ENCODE peak calls at places on chromosomes 5 and 9, in eight cellular contexts. One of them, this sample, is unnamed.
A peak's percentile ranks its signal among the peaks of the same experiment; 100 is the strongest.

GRCh38 chr9:92725266-92725545 is 39.4 kb downstream of the BICD2 start:
- DNase-seq in RWPE2: no peak
- DNase-seq in heart right ventricle: no peak
- DNase-seq in H9: peak; percentile 18
- DNase-seq in A549: no peak
- DNase-seq in tibial nerve: no peak
- DNase-seq in uterus: no peak
- DNase-seq in right cardiac atrium: no peak
- DNase-seq in this sample: no peak

GRCh38 chr5:55226027-55226933 is 835 bp downstream of the MCIDAS start:
- DNase-seq in RWPE2: peak; percentile 89
- DNase-seq in heart right ventricle: peak; percentile 33
- DNase-seq in H9: peak; percentile 87
- DNase-seq in A549: peak; percentile 92
- DNase-seq in tibial nerve: no peak
- DNase-seq in uterus: no peak
- DNase-seq in right cardiac atrium: peak; percentile 52
- DNase-seq in this sample: peak; percentile 89

GRCh38 chr9:99471033-99471432 is 249.0 kb downstream of the SEC61B start:
- DNase-seq in RWPE2: no peak
- DNase-seq in heart right ventricle: no peak
- DNase-seq in H9: no peak
- DNase-seq in A549: no peak
- DNase-seq in tibial nerve: no peak
- DNase-seq in uterus: no peak
- DNase-seq in right cardiac atrium: no peak
- DNase-seq in this sample: no peak

GRCh38 chr9:32413424-32413823 is 29.0 kb downstream of the ACO1 start:
- DNase-seq in RWPE2: no peak
- DNase-seq in heart right ventricle: no peak
- DNase-seq in H9: no peak
- DNase-seq in A549: no peak
- DNase-seq in tibial nerve: no peak
- DNase-seq in uterus: no peak
- DNase-seq in right cardiac atrium: no peak
- DNase-seq in this sample: no peak

GRCh38 chr5:80686757-80687156 is 32.0 kb upstream of the DHFR start:
- DNase-seq in RWPE2: no peak
- DNase-seq in heart right ventricle: no peak
- DNase-seq in H9: no peak
- DNase-seq in A549: no peak
- DNase-seq in tibial nerve: no peak
- DNase-seq in uterus: no peak
- DNase-seq in right cardiac atrium: no peak
- DNase-seq in this sample: peak; percentile 48

GRCh38 chr9:135034106-135034505 is 53.4 kb upstream of the OLFM1 start:
- DNase-seq in RWPE2: peak; percentile 24
- DNase-seq in heart right ventricle: no peak
- DNase-seq in H9: peak; percentile 12
- DNase-seq in A549: no peak
- DNase-seq in tibial nerve: no peak
- DNase-seq in uterus: no peak
- DNase-seq in right cardiac atrium: no peak
- DNase-seq in this sample: no peak

GRCh38 chr5:177003649-177004048 is 2.9 kb downstream of the UIMC1 start:
- DNase-seq in RWPE2: no peak
- DNase-seq in heart right ventricle: no peak
- DNase-seq in H9: no peak
- DNase-seq in A549: no peak
- DNase-seq in tibial nerve: no peak
- DNase-seq in uterus: no peak
- DNase-seq in right cardiac atrium: no peak
- DNase-seq in this sample: no peak

GRCh38 chr5:97044057-97044456 is 98.4 kb downstream of the LIX1 start:
- DNase-seq in RWPE2: no peak
- DNase-seq in heart right ventricle: peak; percentile 16
- DNase-seq in H9: peak; percentile 84
- DNase-seq in A549: no peak
- DNase-seq in tibial nerve: no peak
- DNase-seq in uterus: peak; percentile 19
- DNase-seq in right cardiac atrium: peak; percentile 51
- DNase-seq in this sample: peak; percentile 27

GRCh38 chr5:32330126-32330971 is 17.6 kb upstream of the MTMR12 start:
- DNase-seq in RWPE2: no peak
- DNase-seq in heart right ventricle: no peak
- DNase-seq in H9: no peak
- DNase-seq in A549: no peak
- DNase-seq in tibial nerve: no peak
- DNase-seq in uterus: no peak
- DNase-seq in right cardiac atrium: peak; percentile 48
- DNase-seq in this sample: no peak

GRCh38 chr9:134858051-134858841 is 22.4 kb upstream of the FCN2 start:
- DNase-seq in RWPE2: no peak
- DNase-seq in heart right ventricle: no peak
- DNase-seq in H9: peak; percentile 31
- DNase-seq in A549: peak; percentile 30
- DNase-seq in tibial nerve: no peak
- DNase-seq in uterus: no peak
- DNase-seq in right cardiac atrium: no peak
- DNase-seq in this sample: peak; percentile 8

GRCh38 chr5:1293416-1293996 is 1.4 kb downstream of the TERT start:
- DNase-seq in RWPE2: no peak
- DNase-seq in heart right ventricle: no peak
- DNase-seq in H9: peak; percentile 27
- DNase-seq in A549: no peak
- DNase-seq in tibial nerve: no peak
- DNase-seq in uterus: no peak
- DNase-seq in right cardiac atrium: no peak
- DNase-seq in this sample: no peak

GRCh38 chr9:27870404-27870803 is 297.1 kb upstream of the C9orf72 start:
- DNase-seq in RWPE2: no peak
- DNase-seq in heart right ventricle: no peak
- DNase-seq in H9: no peak
- DNase-seq in A549: no peak
- DNase-seq in tibial nerve: no peak
- DNase-seq in uterus: no peak
- DNase-seq in right cardiac atrium: no peak
- DNase-seq in this sample: no peak

GRCh38 chr5:147752666-147753290 is 29.8 kb downstream of the JAKMIP2 start:
- DNase-seq in RWPE2: no peak
- DNase-seq in heart right ventricle: no peak
- DNase-seq in H9: no peak
- DNase-seq in A549: no peak
- DNase-seq in tibial nerve: no peak
- DNase-seq in uterus: no peak
- DNase-seq in right cardiac atrium: no peak
- DNase-seq in this sample: peak; percentile 51

GRCh38 chr5:179033004-179033580 is 9.5 kb downstream of the ZNF879 start:
- DNase-seq in RWPE2: no peak
- DNase-seq in heart right ventricle: no peak
- DNase-seq in H9: no peak
- DNase-seq in A549: no peak
- DNase-seq in tibial nerve: no peak
- DNase-seq in uterus: no peak
- DNase-seq in right cardiac atrium: no peak
- DNase-seq in this sample: no peak
- H3K9me3 ChIP-seq in RWPE2: peaks cover 47% of the 10 kb centered on the region
- H3K9me3 ChIP-seq in heart right ventricle: peaks cover 100% of the 10 kb centered on the region
- H3K9me3 ChIP-seq in H9: peaks cover 91% of the 10 kb centered on the region
- H3K9me3 ChIP-seq in A549: peaks cover 77% of the 10 kb centered on the region
- H3K9me3 ChIP-seq in tibial nerve: peaks cover 100% of the 10 kb centered on the region
- H3K9me3 ChIP-seq in uterus: peaks cover 83% of the 10 kb centered on the region
- H3K9me3 ChIP-seq in right cardiac atrium: peaks cover 23% of the 10 kb centered on the region
- H3K9me3 ChIP-seq in this sample: peaks cover 78% of the 10 kb centered on the region

GRCh38 chr9:104972242-104972866 is 44.4 kb upstream of the ABCA1 start:
- DNase-seq in RWPE2: no peak
- DNase-seq in heart right ventricle: no peak
- DNase-seq in H9: no peak
- DNase-seq in A549: no peak
- DNase-seq in tibial nerve: no peak
- DNase-seq in uterus: no peak
- DNase-seq in right cardiac atrium: no peak
- DNase-seq in this sample: no peak

GRCh38 chr9:104971521-104971920 is 43.6 kb upstream of the ABCA1 start:
- DNase-seq in RWPE2: no peak
- DNase-seq in heart right ventricle: no peak
- DNase-seq in H9: no peak
- DNase-seq in A549: no peak
- DNase-seq in tibial nerve: no peak
- DNase-seq in uterus: no peak
- DNase-seq in right cardiac atrium: no peak
- DNase-seq in this sample: no peak

GRCh38 chr9:104970588-104970987 is 42.6 kb upstream of the ABCA1 start:
- DNase-seq in RWPE2: no peak
- DNase-seq in heart right ventricle: no peak
- DNase-seq in H9: no peak
- DNase-seq in A549: no peak
- DNase-seq in tibial nerve: no peak
- DNase-seq in uterus: no peak
- DNase-seq in right cardiac atrium: no peak
- DNase-seq in this sample: no peak

GRCh38 chr9:104968025-104968982 is 40.3 kb upstream of the ABCA1 start:
- DNase-seq in RWPE2: peak; percentile 83
- DNase-seq in heart right ventricle: peak; percentile 90
- DNase-seq in H9: peak; percentile 87
- DNase-seq in A549: peak; percentile 76
- DNase-seq in tibial nerve: peak; percentile 80
- DNase-seq in uterus: peak; percentile 91
- DNase-seq in right cardiac atrium: peak; percentile 96
- DNase-seq in this sample: peak; percentile 89

GRCh38 chr9:104969116-104969515 is 41.2 kb upstream of the ABCA1 start:
- DNase-seq in RWPE2: no peak
- DNase-seq in heart right ventricle: no peak
- DNase-seq in H9: peak; percentile 71
- DNase-seq in A549: no peak
- DNase-seq in tibial nerve: no peak
- DNase-seq in uterus: no peak
- DNase-seq in right cardiac atrium: no peak
- DNase-seq in this sample: no peak
- H3K27ac ChIP-seq in RWPE2: no peak overlapping the region
- H3K27ac ChIP-seq in heart right ventricle: peak overlapping the region; percentile 91
- H3K27ac ChIP-seq in H9: no peak overlapping the region
- H3K27ac ChIP-seq in A549: peak overlapping the region; percentile 94
- H3K27ac ChIP-seq in tibial nerve: no peak overlapping the region
- H3K27ac ChIP-seq in uterus: peak overlapping the region; percentile 97
- H3K27ac ChIP-seq in right cardiac atrium: peak overlapping the region; percentile 21
- H3K27ac ChIP-seq in this sample: no peak overlapping the region

GRCh38 chr5:8831854-8832253 is 714.0 kb downstream of the SEMA5A start:
- DNase-seq in RWPE2: no peak
- DNase-seq in heart right ventricle: no peak
- DNase-seq in H9: no peak
- DNase-seq in A549: no peak
- DNase-seq in tibial nerve: no peak
- DNase-seq in uterus: no peak
- DNase-seq in right cardiac atrium: no peak
- DNase-seq in this sample: no peak
- H3K9me3 ChIP-seq in RWPE2: peaks cover 2% of the 10 kb centered on the region
- H3K9me3 ChIP-seq in heart right ventricle: peaks cover 8% of the 10 kb centered on the region
- H3K9me3 ChIP-seq in H9: no peaks in the 10 kb centered on the region
- H3K9me3 ChIP-seq in A549: no peaks in the 10 kb centered on the region
- H3K9me3 ChIP-seq in tibial nerve: no peaks in the 10 kb centered on the region
- H3K9me3 ChIP-seq in uterus: no peaks in the 10 kb centered on the region
- H3K9me3 ChIP-seq in right cardiac atrium: peaks cover 9% of the 10 kb centered on the region
- H3K9me3 ChIP-seq in this sample: peaks cover 26% of the 10 kb centered on the region

GRCh38 chr9:131492070-131492469 is 10.6 kb upstream of the POMT1 start:
- DNase-seq in RWPE2: no peak
- DNase-seq in heart right ventricle: no peak
- DNase-seq in H9: no peak
- DNase-seq in A549: no peak
- DNase-seq in tibial nerve: no peak
- DNase-seq in uterus: no peak
- DNase-seq in right cardiac atrium: no peak
- DNase-seq in this sample: no peak

GRCh38 chr9:131487621-131488031 is 15.1 kb upstream of the POMT1 start:
- DNase-seq in RWPE2: no peak
- DNase-seq in heart right ventricle: no peak
- DNase-seq in H9: no peak
- DNase-seq in A549: no peak
- DNase-seq in tibial nerve: no peak
- DNase-seq in uterus: no peak
- DNase-seq in right cardiac atrium: peak; percentile 29
- DNase-seq in this sample: no peak

GRCh38 chr9:131490514-131490913 is 12.2 kb upstream of the POMT1 start:
- DNase-seq in RWPE2: no peak
- DNase-seq in heart right ventricle: no peak
- DNase-seq in H9: no peak
- DNase-seq in A549: no peak
- DNase-seq in tibial nerve: no peak
- DNase-seq in uterus: no peak
- DNase-seq in right cardiac atrium: no peak
- DNase-seq in this sample: no peak

GRCh38 chr9:131494296-131494870 is 8.3 kb upstream of the POMT1 start:
- DNase-seq in RWPE2: no peak
- DNase-seq in heart right ventricle: no peak
- DNase-seq in H9: no peak
- DNase-seq in A549: no peak
- DNase-seq in tibial nerve: no peak
- DNase-seq in uterus: no peak
- DNase-seq in right cardiac atrium: peak; percentile 53
- DNase-seq in this sample: no peak

DNA sequence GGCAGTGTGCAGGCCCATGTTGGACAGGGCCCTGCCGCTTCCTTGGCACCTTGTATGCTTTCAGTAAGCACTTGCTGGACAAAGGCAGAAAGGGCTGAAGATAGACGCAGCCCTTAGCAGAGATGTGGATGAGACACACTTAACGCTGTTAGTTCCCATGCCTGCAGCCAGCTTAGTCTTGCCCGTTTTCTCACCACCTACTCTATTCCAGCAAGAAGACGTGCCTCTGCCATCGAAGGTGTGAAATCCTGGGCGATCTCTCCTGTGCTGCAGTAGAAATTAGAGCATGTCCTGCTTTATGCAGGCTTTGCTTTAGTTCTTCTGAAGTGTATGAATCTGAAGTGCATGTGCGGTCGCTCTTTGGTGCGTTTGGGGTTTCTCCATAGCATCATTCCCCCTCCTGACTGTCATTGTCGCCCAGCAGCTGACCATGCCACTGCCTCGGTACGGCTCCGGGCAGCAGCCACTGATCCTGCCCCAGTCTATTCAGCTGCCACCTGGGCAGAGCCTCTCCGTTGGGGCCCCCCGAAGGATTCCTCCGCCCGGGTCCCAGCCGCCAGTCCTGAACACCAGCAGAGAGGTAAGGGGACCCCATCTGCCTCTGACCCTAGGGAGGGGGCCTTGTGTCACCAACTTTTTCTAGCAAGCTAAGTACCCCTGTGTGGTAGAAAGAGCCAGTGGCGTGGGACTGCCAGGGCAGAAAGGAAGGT is 11.6 kb upstream of the POMT1 start:
- DNase-seq in RWPE2: no peak
- DNase-seq in heart right ventricle: no peak
- DNase-seq in H9: no peak
- DNase-seq in A549: no peak
- DNase-seq in tibial nerve: no peak
- DNase-seq in uterus: no peak
- DNase-seq in right cardiac atrium: no peak
- DNase-seq in this sample: no peak
- H3K27ac ChIP-seq in RWPE2: no peak overlapping the region
- H3K27ac ChIP-seq in heart right ventricle: no peak overlapping the region
- H3K27ac ChIP-seq in H9: no peak overlapping the region
- H3K27ac ChIP-seq in A549: no peak overlapping the region
- H3K27ac ChIP-seq in tibial nerve: no peak overlapping the region
- H3K27ac ChIP-seq in uterus: no peak overlapping the region
- H3K27ac ChIP-seq in right cardiac atrium: no peak overlapping the region
- H3K27ac ChIP-seq in this sample: no peak overlapping the region

This sample was measured in A673.